ENCODE peak calls at places on chromosome 5, in seven cellular contexts. H, T, M, U, E, W and I are unnamed samples.
A peak's percentile ranks its signal among the peaks of the same experiment; 100 is the strongest.

GRCh38 chr5:177133845-177134652 is 476 bp downstream of the NSD1 start:
- DNase-seq in M (peak; percentile 72), W (peak; percentile 46), U (no peak), H (peak; percentile 26), T (peak; percentile 50), E (peak; percentile 61), I (no peak)

GRCh38 chr5:141787376-141787775 is 90.8 kb downstream of the PCDH1 start:
- DNase-seq in M (no peak), U (peak; percentile 8), W (peak; percentile 10), E (no peak), H (no peak), T (no peak), I (no peak)

GRCh38 chr5:107502711-107503110 is 168.0 kb downstream of the EFNA5 start:
- DNase-seq in M (no peak), T (no peak), U (no peak), E (no peak), H (no peak), W (no peak), I (no peak)

GRCh38 chr5:6790346-6790865 is 77.2 kb downstream of the TENT4A start:
- DNase-seq in H (no peak), M (no peak), E (no peak), W (no peak), T (no peak), U (no peak), I (no peak)

GRCh38 chr5:141725909-141726308 is 43.9 kb upstream of the ARAP3 start:
- DNase-seq in T (no peak), W (peak; percentile 5), U (no peak), H (no peak), E (no peak), M (no peak), I (no peak)

GRCh38 chr5:66223637-66224036 is 79.5 kb downstream of the SREK1 start:
- DNase-seq in M (no peak), H (no peak), W (peak; percentile 30), U (peak; percentile 33), T (no peak), E (no peak), I (no peak)

GRCh38 chr5:119355636-119356383 is at the start of gene TNFAIP8:
- DNase-seq in U (peak; percentile 43), E (peak; percentile 40), W (peak; percentile 70), H (peak; percentile 28), T (peak; percentile 62), M (peak; percentile 86), I (no peak)

GRCh38 chr5:126676195-126676624 is 75.5 kb downstream of the PHAX start:
- DNase-seq in U (peak; percentile 71), W (peak; percentile 68), M (no peak), T (no peak), H (peak; percentile 32), E (peak; percentile 68), I (no peak)

GRCh38 chr5:53027913-53028312 is 38.8 kb downstream of the ITGA2 start:
- DNase-seq in E (peak; percentile 32), U (no peak), T (peak; percentile 59), W (peak; percentile 83), M (peak; percentile 73), H (no peak), I (no peak)

GRCh38 chr5:160685695-160686094 is 166.3 kb downstream of the ATP10B start:
- DNase-seq in E (no peak), H (no peak), T (no peak), W (no peak), M (no peak), U (no peak), I (no peak)

GRCh38 chr5:59791602-59792001 is 101.9 kb downstream of the PDE4D start:
- DNase-seq in W (no peak), H (no peak), M (no peak), U (no peak), T (no peak), E (no peak), I (no peak)

GRCh38 chr5:130099001-130099400 is 194.7 kb downstream of the CHSY3 start:
- DNase-seq in T (no peak), W (peak; percentile 39), H (no peak), M (no peak), U (no peak), E (no peak), I (no peak)

GRCh38 chr5:104186510-104186909 is 623.9 kb upstream of the NUDT12 start:
- DNase-seq in M (no peak), H (no peak), T (no peak), U (no peak), E (no peak), W (no peak), I (no peak)

GRCh38 chr5:4643190-4643589 is 496.9 kb upstream of the ADAMTS16 start:
- DNase-seq in W (no peak), E (no peak), T (no peak), H (no peak), U (no peak), M (no peak), I (no peak)

GRCh38 chr5:3862906-3863305 is 267.3 kb downstream of the IRX1 start:
- DNase-seq in M (no peak), W (no peak), E (no peak), T (no peak), H (no peak), U (no peak), I (no peak)

GRCh38 chr5:130104895-130105684 is 200.8 kb downstream of the CHSY3 start:
- DNase-seq in H (no peak), W (no peak), T (no peak), U (no peak), E (no peak), M (no peak), I (no peak)

GRCh38 chr5:134392301-134392700 is 19.4 kb downstream of the CDKN2AIPNL start:
- DNase-seq in M (no peak), T (no peak), E (no peak), H (no peak), W (peak; percentile 67), U (no peak), I (no peak)

GRCh38 chr5:53091304-53091703 is 18.3 kb downstream of the MOCS2 start:
- DNase-seq in W (peak; percentile 64), T (no peak), M (no peak), U (no peak), H (no peak), E (no peak), I (no peak)

GRCh38 chr5:85132269-85132668 is 747.6 kb upstream of the EDIL3 start:
- DNase-seq in M (no peak), E (no peak), H (no peak), U (no peak), T (no peak), W (peak; percentile 69), I (no peak)

GRCh38 chr5:73424489-73425102 is 24.0 kb downstream of the FOXD1 start:
- DNase-seq in M (no peak), W (peak; percentile 78), U (no peak), H (no peak), T (no peak), E (no peak), I (no peak)

GRCh38 chr5:68015933-68016332 is 199.6 kb upstream of the PIK3R1 start:
- DNase-seq in M (no peak), H (no peak), E (no peak), U (no peak), W (no peak), T (no peak), I (no peak)

DNA sequence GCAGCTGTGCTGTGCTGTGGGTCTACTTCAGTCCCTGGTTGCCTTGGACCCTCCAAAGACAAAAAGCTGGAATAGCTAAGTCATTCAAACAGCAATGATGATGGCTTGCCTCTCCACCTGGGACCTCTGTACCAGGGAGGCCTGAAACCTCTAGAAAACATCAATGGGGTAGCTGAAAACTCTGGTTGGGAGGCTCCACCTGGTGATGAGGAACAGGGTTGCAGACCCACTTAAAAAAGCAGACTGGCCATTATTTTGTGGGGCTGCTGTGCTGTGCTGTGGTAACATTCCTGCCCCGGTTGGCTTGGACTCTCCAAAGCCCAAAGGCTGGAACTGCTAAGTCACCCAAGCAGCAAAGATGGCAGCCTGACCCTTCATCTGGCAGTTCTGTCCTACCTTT is 839.3 kb upstream of the ARRDC3 start:
- DNase-seq in T (no peak), E (no peak), H (no peak), U (no peak), W (peak; percentile 20), M (no peak), I (no peak)
- TF ChIP-seq CTCF in T (no peak), E (no peak), H (peak; percentile 49), U (no peak), W (peak; percentile 35), M (no peak), I (no peak)

DNA sequence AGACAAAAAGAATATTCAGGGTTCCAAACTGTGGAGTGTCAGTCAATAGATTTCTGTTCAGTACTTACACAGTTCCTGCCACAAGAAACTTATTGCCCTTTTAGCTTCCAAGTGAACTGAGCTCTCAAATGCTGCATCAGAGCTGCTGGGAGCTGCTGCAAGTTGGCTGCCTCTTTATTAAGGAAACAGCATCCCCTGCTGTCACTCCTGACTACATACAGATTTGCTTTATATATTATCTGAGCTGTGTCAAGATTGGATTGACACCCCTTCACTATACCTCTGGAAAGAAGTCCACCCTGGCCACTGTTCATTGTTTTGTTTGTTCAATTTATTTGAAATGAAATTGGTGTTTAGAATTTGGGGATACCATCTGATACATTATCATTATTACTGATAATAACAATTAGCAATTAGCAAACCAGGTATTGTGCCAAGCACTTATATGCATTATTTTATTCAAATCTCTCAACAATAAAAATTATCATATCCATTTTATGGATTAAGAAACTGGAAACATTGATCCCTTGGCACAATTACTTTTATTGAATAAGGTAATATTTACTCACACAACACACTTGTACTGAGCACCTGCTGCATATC is 16.4 kb upstream of the C5orf58 start:
- DNase-seq in M (no peak), T (no peak), H (no peak), U (no peak), W (peak; percentile 52), E (no peak), I (no peak)
- TF ChIP-seq CTCF in M (peak; percentile 34), T (peak; percentile 17), H (peak; percentile 78), U (peak; percentile 63), W (peak; percentile 53), E (peak; percentile 19), I (no peak)

GRCh38 chr5:144304683-144305082 is 134.0 kb downstream of the KCTD16 start:
- DNase-seq in E (no peak), M (no peak), W (no peak), T (no peak), H (no peak), U (no peak), I (no peak)
- TF ChIP-seq CTCF in E (no peak), M (no peak), W (no peak), T (no peak), H (no peak), U (no peak), I (no peak)

GRCh38 chr5:108919591-108920326 is 172.1 kb downstream of the FER start:
- DNase-seq in H (no peak), T (no peak), E (no peak), M (no peak), W (peak; percentile 27), U (no peak), I (no peak)
- TF ChIP-seq CTCF in H (peak; percentile 39), T (no peak), E (peak; percentile 26), M (no peak), W (no peak), U (no peak), I (no peak)

DNA sequence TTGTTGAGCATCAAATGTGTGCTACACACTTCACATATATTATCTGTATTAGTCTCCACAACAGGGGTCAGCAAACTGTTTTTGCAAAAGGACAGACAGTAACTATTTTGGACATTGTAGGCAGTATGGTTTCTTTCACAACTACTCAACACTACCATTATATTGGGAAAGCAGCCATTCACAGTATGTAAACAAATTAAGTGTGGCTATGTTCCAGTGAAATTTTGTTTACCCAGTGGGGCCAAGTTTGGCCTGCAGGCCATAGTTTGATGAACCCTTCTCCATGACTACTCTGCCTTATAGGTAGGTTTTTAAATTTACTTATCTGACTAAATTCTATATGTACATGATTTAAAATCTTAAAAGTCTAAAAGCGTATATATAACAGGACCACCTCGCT is 13.0 kb upstream of the FAM151B start:
- DNase-seq in T (no peak), E (no peak), M (no peak), W (peak; percentile 61), U (no peak), H (no peak), I (no peak)
- TF ChIP-seq CTCF in T (no peak), E (no peak), M (no peak), W (no peak), U (no peak), H (no peak), I (no peak)